ENCODE peak calls at places on chromosomes 13 and 19, in eight cellular contexts. C is GM12865; U is naive thymus-derived CD4-positive, alpha-beta T cell; G is left ventricle myocardium inferior; Y is AG10803; W is thyroid gland; F is tibial nerve; R is K562. B is an unnamed sample.

GRCh38 chr19:4375164-4375619 is 25.2 kb downstream of the SH3GL1 start:
- DNase-seq in C (no peak), U (no peak), G (no peak), Y (no peak), W (peak), F (no peak), R (peak), B (no peak)

GRCh38 chr19:29294343-29294811 is 81.4 kb upstream of the UQCRFS1 start:
- DNase-seq in C (no peak), U (no peak), G (no peak), Y (peak), W (no peak), F (no peak), R (no peak), B (no peak)

GRCh38 chr13:99967884-99968520 is 3.6 kb downstream of the ZIC5 start:
- DNase-seq in C (no peak), U (peak), G (no peak), Y (no peak), W (no peak), F (no peak), R (no peak), B (no peak)

GRCh38 chr13:70893832-70894231 is 785.6 kb upstream of the KLHL1 start:
- DNase-seq in C (peak), U (no peak), G (no peak), Y (no peak), W (no peak), F (no peak), R (no peak), B (no peak)

GRCh38 chr13:98103531-98103930 is 39.4 kb upstream of the FARP1 start:
- DNase-seq in C (no peak), U (no peak), G (no peak), Y (peak), W (no peak), F (no peak), R (no peak), B (no peak)

GRCh38 chr19:20351244-20351643 is 184.2 kb downstream of the ZNF486 start:
- DNase-seq in C (no peak), U (no peak), G (no peak), Y (no peak), W (no peak), F (no peak), R (no peak), B (no peak)

GRCh38 chr19:50190439-50190891 is 13.0 kb upstream of the MYH14 start:
- DNase-seq in C (peak), U (no peak), G (no peak), Y (no peak), W (peak), F (no peak), R (no peak), B (no peak)

GRCh38 chr13:83223546-83223945 is 658.7 kb downstream of the SLITRK1 start:
- DNase-seq in C (no peak), U (no peak), G (no peak), Y (no peak), W (no peak), F (no peak), R (no peak), B (no peak)

GRCh38 chr13:35157143-35157755 is 215.2 kb downstream of the NBEA start:
- DNase-seq in C (peak), U (no peak), G (no peak), Y (peak), W (peak), F (no peak), R (peak), B (peak)

GRCh38 chr13:110001622-110002275 is 215.4 kb upstream of the IRS2 start:
- DNase-seq in C (no peak), U (no peak), G (no peak), Y (peak), W (no peak), F (no peak), R (no peak), B (no peak)

GRCh38 chr19:14536926-14537692 is 7.7 kb downstream of the TECR start:
- DNase-seq in C (peak), U (no peak), G (peak), Y (peak), W (peak), F (no peak), R (peak), B (peak)

GRCh38 chr19:5536337-5536894 is 31.3 kb downstream of the TINCR start:
- DNase-seq in C (no peak), U (no peak), G (peak), Y (peak), W (peak), F (no peak), R (peak), B (peak)

GRCh38 chr13:49466240-49466914 is 22.3 kb downstream of the SETDB2 start:
- DNase-seq in C (no peak), U (no peak), G (no peak), Y (no peak), W (no peak), F (no peak), R (no peak), B (no peak)

GRCh38 chr13:108525867-108526266 is 103.5 kb upstream of the MYO16 start:
- DNase-seq in C (no peak), U (no peak), G (no peak), Y (no peak), W (no peak), F (no peak), R (no peak), B (no peak)

GRCh38 chr19:51181913-51182419 is 39.9 kb downstream of the SIGLEC7 start:
- DNase-seq in C (no peak), U (no peak), G (no peak), Y (no peak), W (peak), F (no peak), R (no peak), B (peak)

GRCh38 chr19:29308977-29309520 is 96.1 kb upstream of the UQCRFS1 start:
- DNase-seq in C (no peak), U (no peak), G (no peak), Y (no peak), W (no peak), F (no peak), R (no peak), B (no peak)

GRCh38 chr13:46165485-46166220 is 16.3 kb downstream of the LCP1 start:
- DNase-seq in C (peak), U (no peak), G (no peak), Y (no peak), W (no peak), F (no peak), R (no peak), B (no peak)

GRCh38 chr19:18446145-18446810 is 8.3 kb upstream of the ISYNA1 start:
- DNase-seq in C (no peak), U (no peak), G (no peak), Y (no peak), W (no peak), F (no peak), R (no peak), B (no peak)

GRCh38 chr19:2549701-2550191 is 73.8 kb downstream of the GADD45B start:
- DNase-seq in C (no peak), U (no peak), G (peak), Y (peak), W (peak), F (peak), R (no peak), B (no peak)

GRCh38 chr13:36998624-36999041 is 507 bp downstream of the ALG5 start:
- DNase-seq in C (peak), U (peak), G (peak), Y (peak), W (peak), F (no peak), R (peak), B (peak)

GRCh38 chr19:33700408-33700757 is 78.6 kb downstream of the CHST8 start:
- DNase-seq in C (no peak), U (no peak), G (no peak), Y (no peak), W (no peak), F (no peak), R (no peak), B (no peak)
- H3K4me3 ChIP-seq in C (no peak), U (no peak), G (no peak), Y (no peak), W (no peak), F (no peak), R (no peak), B (no peak)

GRCh38 chr13:26052136-26052736 is 420 bp upstream of the SHISA2 start:
- DNase-seq in C (no peak), U (no peak), G (no peak), Y (no peak), W (peak), F (no peak), R (no peak), B (no peak)
- H3K4me3 ChIP-seq in C (no peak), U (peak), G (peak), Y (peak), W (peak), F (peak), R (no peak), B (no peak)

GRCh38 chr19:33905473-33905936 is 108.8 kb downstream of the KCTD15 start:
- DNase-seq in C (no peak), U (no peak), G (peak), Y (no peak), W (peak), F (no peak), R (no peak), B (no peak)
- H3K4me3 ChIP-seq in C (peak), U (no peak), G (peak), Y (peak), W (peak), F (peak), R (no peak), B (peak)

GRCh38 chr19:16660763-16661479 is at the start of gene TMEM38A:
- DNase-seq in C (peak), U (peak), G (peak), Y (no peak), W (peak), F (peak), R (peak), B (peak)
- H3K4me3 ChIP-seq in C (peak), U (peak), G (peak), Y (peak), W (peak), F (peak), R (peak), B (peak)

DNA sequence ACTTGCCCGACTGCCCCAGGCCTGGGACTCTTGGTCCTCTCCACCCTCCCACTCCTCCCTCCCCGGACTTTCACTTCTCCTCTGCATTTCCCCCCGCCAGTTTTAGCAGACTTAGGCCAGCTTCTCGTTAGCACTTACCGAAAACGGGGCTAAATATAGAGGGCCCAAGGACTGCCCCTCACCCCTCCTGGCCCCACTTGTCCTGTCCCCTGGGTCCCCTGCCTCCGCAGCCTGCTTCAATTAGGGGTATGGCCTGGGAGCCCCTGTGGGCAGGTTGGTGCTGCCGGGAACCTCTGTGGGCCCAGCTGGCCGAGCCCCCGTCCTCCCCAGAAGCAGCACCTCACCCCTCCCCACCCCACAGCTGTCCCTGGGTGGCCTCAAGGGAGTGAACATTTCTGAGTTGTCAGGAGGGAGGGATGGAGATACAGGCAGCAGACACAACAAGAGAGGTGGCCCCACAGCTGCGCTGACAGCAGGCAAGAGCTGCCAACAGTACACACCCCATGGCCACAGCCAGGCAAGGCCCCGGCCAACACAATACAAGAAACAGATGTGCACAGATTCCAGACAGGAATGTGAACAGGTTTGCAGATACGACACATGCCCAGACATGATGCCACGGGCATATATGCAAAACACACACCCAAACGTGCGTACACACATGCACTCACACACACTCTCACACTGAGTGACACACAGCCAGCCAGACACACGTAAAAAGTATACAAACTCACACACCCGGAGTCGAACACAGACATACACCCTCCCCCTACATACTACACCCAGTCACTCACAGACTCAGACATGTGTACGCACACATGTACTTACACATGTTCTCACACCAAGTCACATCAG is 2.6 kb downstream of the POU2F2 start:
- DNase-seq in C (peak), U (no peak), G (peak), Y (peak), W (no peak), F (no peak), R (no peak), B (no peak)
- H3K4me3 ChIP-seq in C (peak), U (peak), G (peak), Y (peak), W (no peak), F (no peak), R (no peak), B (no peak)

GRCh38 chr19:53161123-53161522 is 2.3 kb upstream of the ZNF347 start:
- DNase-seq in C (no peak), U (no peak), G (no peak), Y (no peak), W (no peak), F (no peak), R (peak), B (no peak)
- H3K4me3 ChIP-seq in C (no peak), U (no peak), G (no peak), Y (no peak), W (no peak), F (no peak), R (no peak), B (no peak)

B was measured in HAP-1.